ENCODE peak calls at places on chromosomes 7 and 10, in five cellular contexts. B is adrenal gland, R is transverse colon, Y is HCT116, Z is ovary. G is an unnamed sample.

GRCh38 chr10:71547841-71548493 is 151.2 kb downstream of the CDH23 start:
- DNase-seq in B (peak), R (no peak), Y (no peak), Z (peak), G (peak)

GRCh38 chr7:142365410-142365842 is 107.6 kb upstream of the PRSS58 start:
- DNase-seq in B (no peak), R (no peak), Y (no peak), Z (no peak), G (no peak)

GRCh38 chr7:66847879-66848810 is 72.9 kb upstream of the TMEM248 start:
- DNase-seq in B (no peak), R (no peak), Y (no peak), Z (no peak), G (no peak)

GRCh38 chr10:61803269-61803668 is 98.2 kb upstream of the ARID5B start:
- DNase-seq in B (no peak), R (no peak), Y (no peak), Z (no peak), G (no peak)

GRCh38 chr7:89104748-89105685 is 309.5 kb upstream of the TEX47 start:
- DNase-seq in B (no peak), R (no peak), Y (no peak), Z (no peak), G (no peak)

GRCh38 chr7:71497233-71497946 is 365.4 kb downstream of the GALNT17 start:
- DNase-seq in B (no peak), R (no peak), Y (no peak), Z (peak), G (peak)

GRCh38 chr7:77441046-77441445 is 24.9 kb upstream of the GSAP start:
- DNase-seq in B (no peak), R (no peak), Y (no peak), Z (no peak), G (no peak)

GRCh38 chr10:13270877-13271551 is 28.9 kb downstream of the PHYH start:
- DNase-seq in B (no peak), R (peak), Y (peak), Z (no peak), G (no peak)

GRCh38 chr10:114996542-114996941 is 58.5 kb downstream of the TRUB1 start:
- DNase-seq in B (no peak), R (no peak), Y (no peak), Z (no peak), G (no peak)

GRCh38 chr7:70583965-70584883 is 547.7 kb upstream of the GALNT17 start:
- DNase-seq in B (no peak), R (no peak), Y (no peak), Z (no peak), G (peak)

GRCh38 chr10:57624066-57624465 is 643.6 kb downstream of the IPMK start:
- DNase-seq in B (no peak), R (no peak), Y (no peak), Z (no peak), G (no peak)

GRCh38 chr7:29442146-29442545 is 121.5 kb upstream of the PRR15 start:
- DNase-seq in B (no peak), R (no peak), Y (peak), Z (no peak), G (no peak)

GRCh38 chr10:71979692-71980062 is 15.5 kb downstream of the CHST3 start:
- DNase-seq in B (peak), R (no peak), Y (no peak), Z (no peak), G (no peak)

GRCh38 chr10:51656467-51656866 is 42.9 kb downstream of the CSTF2T start:
- DNase-seq in B (no peak), R (no peak), Y (no peak), Z (no peak), G (no peak)

GRCh38 chr10:59585046-59585700 is 124.5 kb downstream of the SLC16A9 start:
- DNase-seq in B (peak), R (no peak), Y (no peak), Z (no peak), G (no peak)

GRCh38 chr10:14468022-14468421 is 137.3 kb upstream of the FRMD4A start:
- DNase-seq in B (no peak), R (no peak), Y (no peak), Z (no peak), G (no peak)

DNA sequence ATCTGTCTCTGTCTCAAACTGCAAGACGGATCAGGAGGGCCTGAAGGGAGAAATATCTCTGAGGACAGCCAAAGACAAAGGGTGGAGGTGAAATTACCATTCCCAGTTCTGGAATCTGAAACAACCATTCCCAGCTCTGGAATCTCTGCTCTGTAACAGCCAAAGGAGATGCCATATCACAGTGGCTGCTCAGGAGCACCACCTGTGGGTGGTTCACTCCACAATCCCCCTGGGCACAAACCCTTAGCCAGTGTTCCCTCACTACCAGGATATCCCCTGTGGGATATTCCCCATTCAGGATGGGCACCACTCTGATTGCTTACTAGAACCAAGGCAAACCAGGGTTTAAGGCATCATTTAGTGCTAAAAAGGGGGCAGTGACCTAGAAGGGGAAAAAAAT is 199.0 kb downstream of the HTR7 start:
- DNase-seq in B (no peak), R (no peak), Y (peak), Z (no peak), G (no peak)
- TF ChIP-seq CTCF in B (no peak), R (no peak), Y (peak), Z (no peak), G (no peak)

GRCh38 chr7:124924906-124925305 is 4.7 kb downstream of the POT1 start:
- DNase-seq in B (no peak), R (no peak), Y (no peak), Z (no peak), G (no peak)

GRCh38 chr7:124930173-124930623 is 573 bp upstream of the POT1 start:
- DNase-seq in B (no peak), R (no peak), Y (no peak), Z (no peak), G (no peak)

GRCh38 chr7:124930655-124931597 is 1.3 kb upstream of the POT1 start:
- DNase-seq in B (no peak), R (no peak), Y (no peak), Z (no peak), G (no peak)

DNA sequence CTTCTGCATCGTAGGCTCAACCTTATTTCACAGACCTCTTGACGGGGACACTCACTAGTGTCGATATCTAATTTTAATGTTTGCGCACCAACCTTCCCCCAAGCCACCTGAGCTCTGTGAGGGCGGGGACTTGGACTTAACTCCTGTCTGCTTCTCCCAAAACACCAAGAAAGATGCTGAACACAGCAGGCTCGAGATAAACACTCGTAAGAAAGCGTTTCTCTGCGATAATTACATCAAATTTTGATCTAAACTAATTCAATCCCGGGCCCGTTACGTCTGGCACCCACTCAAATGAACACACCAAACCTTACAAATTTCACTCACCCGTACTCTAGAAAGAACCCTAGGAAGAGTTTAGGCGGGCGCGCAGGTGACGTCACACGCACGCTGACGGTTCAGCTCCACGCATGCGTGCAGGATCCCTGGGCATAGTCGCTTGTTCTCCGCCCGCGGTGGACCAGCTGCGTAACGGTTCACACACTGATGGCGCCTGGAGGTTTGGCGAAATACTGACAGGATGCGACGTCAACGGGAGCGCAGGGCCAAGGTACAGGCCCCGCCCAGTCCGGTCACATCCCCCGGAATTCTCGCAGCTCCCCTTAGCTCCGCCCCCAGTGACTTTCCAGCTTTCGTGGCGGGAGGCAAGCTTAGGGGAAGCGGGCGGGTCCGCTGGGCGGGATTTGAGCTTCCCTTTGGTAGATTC is at the start of gene POT1:
- DNase-seq in B (peak), R (peak), Y (peak), Z (peak), G (peak)
- TF ChIP-seq POLR2A in B (peak), R (peak), Y (peak), Z (peak), G (no peak)

GRCh38 chr10:31929986-31930675 is 1.5 kb upstream of the ARHGAP12 start:
- DNase-seq in B (no peak), R (no peak), Y (no peak), Z (no peak), G (no peak)
- TF ChIP-seq CTCF in B (no peak), R (no peak), Y (no peak), Z (no peak), G (no peak)

GRCh38 chr10:15469066-15469465 is 98.0 kb upstream of the FAM171A1 start:
- DNase-seq in B (no peak), R (no peak), Y (no peak), Z (no peak), G (no peak)
- TF ChIP-seq POLR2A in B (no peak), R (no peak), Y (no peak), Z (no peak), G (no peak)

GRCh38 chr10:18104223-18104872 is 35.9 kb upstream of the CACNB2 start:
- DNase-seq in B (peak), R (peak), Y (peak), Z (peak), G (peak)
- TF ChIP-seq CTCF in B (peak), R (peak), Y (peak), Z (peak), G (peak)

DNA sequence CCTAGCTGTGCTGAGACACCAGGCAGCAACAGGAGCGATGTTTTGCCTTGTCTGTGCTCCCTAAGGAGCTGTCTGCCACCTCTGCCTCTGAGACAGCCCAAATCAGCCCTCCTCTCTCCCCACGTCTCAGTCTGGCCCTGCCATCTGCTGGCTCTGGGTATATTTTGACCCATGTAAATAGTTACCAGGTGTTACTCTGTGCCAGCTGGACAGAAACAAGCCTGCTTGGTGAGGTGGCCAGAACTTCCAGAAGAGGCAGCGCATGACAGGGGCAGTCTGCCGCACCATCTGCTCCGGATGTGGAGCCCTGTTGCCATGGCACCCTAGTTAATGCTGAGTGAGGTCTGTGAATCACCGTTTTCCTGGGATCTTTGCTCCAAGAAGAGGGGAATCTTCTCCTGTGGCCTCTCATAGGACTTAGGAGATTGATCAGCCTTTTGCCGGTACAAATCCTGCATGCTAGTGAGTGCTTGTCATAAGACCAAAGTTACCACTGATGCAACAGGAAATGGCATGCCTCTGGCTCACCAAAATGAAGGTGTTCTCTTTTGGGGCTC is 31.8 kb downstream of the GSTO2 start:
- DNase-seq in B (peak), R (peak), Y (no peak), Z (peak), G (no peak)
- TF ChIP-seq POLR2A in B (no peak), R (no peak), Y (no peak), Z (no peak), G (no peak)

DNA sequence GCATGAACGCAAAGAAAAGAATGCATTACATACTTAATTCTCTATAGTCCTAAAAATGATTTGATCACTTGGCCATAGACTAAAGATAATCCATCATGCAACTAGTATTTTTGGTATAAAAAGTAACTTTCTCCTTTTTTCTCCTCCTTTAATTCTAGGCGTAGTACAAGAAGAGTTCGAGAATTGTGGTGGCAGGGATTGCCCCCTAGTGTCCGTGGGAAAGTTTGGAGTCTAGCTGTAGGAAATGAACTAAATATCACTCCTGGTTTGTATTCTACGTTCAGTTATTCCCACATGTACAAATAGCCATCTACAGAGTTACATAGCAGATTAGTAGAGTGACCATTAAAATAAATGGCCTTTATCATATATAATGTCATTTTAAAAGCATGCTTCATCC is 45.5 kb upstream of the HELLS start:
- DNase-seq in B (no peak), R (no peak), Y (no peak), Z (no peak), G (peak)
- TF ChIP-seq CTCF in B (no peak), R (no peak), Y (peak), Z (no peak), G (no peak)

DNA sequence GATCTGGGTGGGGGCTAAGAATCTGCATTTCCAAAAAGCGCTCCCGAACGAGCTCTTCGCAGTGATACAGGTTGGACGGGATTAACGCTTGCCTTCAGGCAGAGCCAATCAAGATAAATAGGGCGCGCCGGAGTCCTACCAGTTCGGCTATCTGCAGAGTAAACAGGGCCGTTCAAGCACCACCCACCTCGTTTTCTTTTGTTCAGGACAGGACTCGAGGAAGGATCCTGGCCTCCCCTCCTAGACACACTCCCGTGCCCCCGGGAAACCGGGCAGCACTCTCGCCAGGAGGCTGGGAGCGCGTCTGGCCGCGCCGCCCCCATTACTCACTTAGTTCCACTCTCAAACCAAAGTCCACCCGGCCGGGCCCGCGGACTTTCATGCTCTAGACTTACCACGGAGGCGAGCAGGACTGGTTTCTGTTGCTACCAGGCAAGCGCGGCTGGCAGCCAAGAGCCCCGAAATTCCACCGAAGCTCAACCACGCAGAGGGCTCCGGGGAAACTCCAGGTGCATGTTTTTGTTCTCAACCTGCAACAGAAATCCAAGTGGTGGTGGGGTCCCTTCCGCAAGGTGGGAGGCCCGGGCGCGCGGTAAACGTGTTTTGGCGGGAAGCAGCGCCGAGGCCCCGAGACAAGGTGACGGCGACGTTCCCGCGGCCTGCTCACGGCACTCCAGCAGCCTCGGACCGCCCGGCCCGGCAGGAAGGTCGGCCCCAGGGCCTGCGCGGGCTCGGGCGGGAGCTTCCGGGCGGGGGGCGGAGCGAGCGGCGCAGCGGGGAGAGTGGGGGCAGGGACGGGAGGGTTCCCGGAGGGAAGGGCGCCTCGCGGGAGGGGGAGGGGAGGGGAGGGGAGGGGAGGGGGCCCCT is 12.7 kb downstream of the HNRNPF start:
- DNase-seq in B (peak), R (peak), Y (no peak), Z (peak), G (peak)
- TF ChIP-seq POLR2A in B (peak), R (peak), Y (no peak), Z (no peak), G (no peak)

GRCh38 chr10:68348265-68348741 is 15.6 kb upstream of the PBLD start:
- DNase-seq in B (no peak), R (peak), Y (peak), Z (no peak), G (peak)
- TF ChIP-seq CTCF in B (peak), R (peak), Y (peak), Z (peak), G (peak)

GRCh38 chr7:24536670-24537069 is 36.6 kb upstream of the PALS2 start:
- DNase-seq in B (no peak), R (no peak), Y (no peak), Z (no peak), G (no peak)
- TF ChIP-seq POLR2A in B (no peak), R (no peak), Y (no peak), Z (no peak), G (no peak)

G was measured in testis.